ENCODE peak calls at places on chromosomes 3 and 15, in eight cellular contexts. L, Z, C, T, O, E, Y and D are unnamed samples.

GRCh38 chr3:24361661-24362060 is 133.0 kb downstream of the THRB start:
- DNase-seq in L (no peak), Z (no peak), C (no peak), T (no peak), O (no peak), E (no peak), Y (no peak), D (no peak)

GRCh38 chr3:127172670-127173515 is 20.0 kb upstream of the PRR23E start:
- DNase-seq in L (no peak), Z (no peak), C (peak), T (peak), O (peak), E (no peak), Y (peak), D (peak)

GRCh38 chr15:101203029-101203428 is 48.8 kb downstream of the CHSY1 start:
- DNase-seq in L (no peak), Z (no peak), C (no peak), T (no peak), O (no peak), E (no peak), Y (no peak), D (no peak)

GRCh38 chr3:120102674-120103073 is 8.4 kb upstream of the GSK3B start:
- DNase-seq in L (peak), Z (no peak), C (no peak), T (no peak), O (peak), E (no peak), Y (no peak), D (no peak)

GRCh38 chr3:46673151-46674030 is 20.1 kb downstream of the ALS2CL start:
- DNase-seq in L (peak), Z (peak), C (peak), T (no peak), O (no peak), E (no peak), Y (no peak), D (no peak)

GRCh38 chr3:14369675-14370669 is 32.4 kb upstream of the SLC6A6 start:
- DNase-seq in L (peak), Z (no peak), C (no peak), T (no peak), O (no peak), E (no peak), Y (no peak), D (peak)

GRCh38 chr15:34993877-34994276 is 5.8 kb upstream of the ZNF770 start:
- DNase-seq in L (no peak), Z (no peak), C (no peak), T (no peak), O (no peak), E (peak), Y (no peak), D (no peak)

GRCh38 chr3:138426211-138426610 is 8.2 kb upstream of the ESYT3 start:
- DNase-seq in L (no peak), Z (no peak), C (no peak), T (peak), O (peak), E (no peak), Y (peak), D (no peak)

GRCh38 chr15:77021803-77022381 is 27.0 kb downstream of the PSTPIP1 start:
- DNase-seq in L (no peak), Z (no peak), C (no peak), T (peak), O (peak), E (peak), Y (peak), D (no peak)

GRCh38 chr3:13063225-13063624 is 10.0 kb downstream of the IQSEC1 start:
- DNase-seq in L (no peak), Z (no peak), C (no peak), T (no peak), O (no peak), E (no peak), Y (no peak), D (peak)

GRCh38 chr15:74006774-74007639 is 12.5 kb downstream of the PML start:
- DNase-seq in L (no peak), Z (no peak), C (peak), T (no peak), O (no peak), E (peak), Y (peak), D (no peak)

GRCh38 chr15:74011610-74012009 is 17.1 kb downstream of the PML start:
- DNase-seq in L (peak), Z (no peak), C (peak), T (peak), O (peak), E (no peak), Y (peak), D (no peak)

GRCh38 chr15:74007820-74008371 is 13.4 kb downstream of the PML start:
- DNase-seq in L (no peak), Z (no peak), C (peak), T (no peak), O (no peak), E (no peak), Y (no peak), D (no peak)

GRCh38 chr15:74010929-74011540 is 16.5 kb downstream of the PML start:
- DNase-seq in L (no peak), Z (no peak), C (peak), T (peak), O (peak), E (no peak), Y (peak), D (peak)

DNA sequence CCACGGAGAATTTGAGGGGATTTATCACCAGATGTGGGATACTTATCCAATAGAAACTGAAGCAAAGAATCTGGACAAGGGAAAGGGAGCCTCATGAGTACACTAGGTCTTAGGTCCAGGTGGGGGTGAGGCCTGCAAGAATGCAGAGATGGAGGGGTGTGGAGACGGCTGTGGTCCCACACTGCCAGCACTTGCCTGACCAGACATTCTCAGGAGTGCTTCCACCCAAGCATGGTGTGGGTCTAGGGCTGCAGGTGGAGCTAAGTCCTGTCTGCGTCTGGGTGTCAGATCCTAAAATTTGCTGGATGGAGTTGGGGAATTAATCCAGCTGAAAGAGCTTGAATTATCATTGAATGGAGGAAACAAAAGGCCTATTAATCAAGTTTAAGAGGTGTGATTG is 14.4 kb downstream of the PML start:
- DNase-seq in L (no peak), Z (no peak), C (peak), T (no peak), O (no peak), E (no peak), Y (no peak), D (no peak)
- TF ChIP-seq CTCF in L (no peak), Z (no peak), C (no peak), T (no peak), O (no peak), E (no peak), Y (no peak), D (no peak)

GRCh38 chr3:130896101-130896500 is 2.2 kb downstream of the ATP2C1 start:
- DNase-seq in L (no peak), Z (no peak), C (no peak), T (peak), O (peak), E (no peak), Y (no peak), D (no peak)

GRCh38 chr3:130895690-130896089 is 1.8 kb downstream of the ATP2C1 start:
- DNase-seq in L (no peak), Z (no peak), C (no peak), T (no peak), O (no peak), E (no peak), Y (no peak), D (no peak)

GRCh38 chr3:130894873-130895330 is 1.0 kb downstream of the ATP2C1 start:
- DNase-seq in L (no peak), Z (no peak), C (no peak), T (peak), O (peak), E (no peak), Y (no peak), D (no peak)

GRCh38 chr3:130894130-130894872 is 417 bp downstream of the ATP2C1 start:
- DNase-seq in L (peak), Z (peak), C (peak), T (peak), O (peak), E (peak), Y (no peak), D (peak)

DNA sequence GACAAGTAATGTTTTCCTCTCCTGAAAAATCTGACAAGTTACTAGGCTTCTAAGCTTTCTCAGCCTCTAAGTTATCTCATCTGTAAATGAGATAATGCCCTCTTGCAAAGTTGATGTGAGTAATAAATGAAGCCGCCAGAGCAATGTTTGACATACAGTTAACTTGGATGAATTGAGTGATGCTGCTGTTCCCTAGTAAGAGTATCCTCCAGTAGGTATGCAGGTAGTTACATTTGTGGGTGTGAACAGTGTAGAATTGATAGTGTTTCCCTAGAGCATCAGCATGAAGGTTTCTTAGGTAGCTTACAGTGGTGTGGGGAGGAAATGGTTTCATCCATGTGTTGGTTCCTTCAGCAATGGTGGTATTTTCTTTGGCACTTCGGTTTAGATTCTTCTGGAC is 3.4 kb downstream of the ATP2C1 start:
- DNase-seq in L (no peak), Z (no peak), C (no peak), T (peak), O (peak), E (no peak), Y (no peak), D (no peak)
- TF ChIP-seq CTCF in L (no peak), Z (no peak), C (no peak), T (no peak), O (no peak), E (no peak), Y (no peak), D (no peak)

DNA sequence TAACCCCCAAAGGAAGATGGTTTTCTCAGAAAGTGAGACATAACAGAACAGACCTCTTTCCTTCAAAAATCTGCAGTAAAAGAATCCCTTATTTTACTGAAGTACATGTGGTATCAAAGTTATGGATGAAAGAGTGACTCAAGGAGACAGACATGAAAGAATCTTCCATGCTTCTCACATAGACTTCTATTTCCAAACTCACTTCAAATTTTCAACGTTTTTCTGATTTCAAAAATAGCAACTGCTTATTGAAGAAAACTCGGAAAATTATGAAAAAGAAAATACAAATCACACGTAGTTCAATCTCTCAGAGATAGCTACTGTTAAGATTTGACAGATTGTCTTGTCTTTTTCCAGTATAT is 39.8 kb upstream of the TRA2B start:
- DNase-seq in L (no peak), Z (no peak), C (no peak), T (no peak), O (no peak), E (no peak), Y (no peak), D (no peak)
- TF ChIP-seq CTCF in L (no peak), Z (no peak), C (no peak), T (no peak), O (no peak), E (no peak), Y (no peak), D (no peak)

GRCh38 chr15:78069630-78070029 is 7.9 kb downstream of the TBC1D2B start:
- DNase-seq in L (no peak), Z (no peak), C (no peak), T (no peak), O (no peak), E (no peak), Y (no peak), D (no peak)

GRCh38 chr15:78067328-78068241 is 9.9 kb downstream of the TBC1D2B start:
- DNase-seq in L (peak), Z (no peak), C (no peak), T (no peak), O (peak), E (no peak), Y (peak), D (no peak)

GRCh38 chr15:78070049-78070698 is 7.3 kb downstream of the TBC1D2B start:
- DNase-seq in L (no peak), Z (no peak), C (no peak), T (no peak), O (no peak), E (no peak), Y (no peak), D (no peak)

GRCh38 chr15:78071378-78071777 is 6.1 kb downstream of the TBC1D2B start:
- DNase-seq in L (no peak), Z (no peak), C (no peak), T (no peak), O (no peak), E (no peak), Y (no peak), D (no peak)

DNA sequence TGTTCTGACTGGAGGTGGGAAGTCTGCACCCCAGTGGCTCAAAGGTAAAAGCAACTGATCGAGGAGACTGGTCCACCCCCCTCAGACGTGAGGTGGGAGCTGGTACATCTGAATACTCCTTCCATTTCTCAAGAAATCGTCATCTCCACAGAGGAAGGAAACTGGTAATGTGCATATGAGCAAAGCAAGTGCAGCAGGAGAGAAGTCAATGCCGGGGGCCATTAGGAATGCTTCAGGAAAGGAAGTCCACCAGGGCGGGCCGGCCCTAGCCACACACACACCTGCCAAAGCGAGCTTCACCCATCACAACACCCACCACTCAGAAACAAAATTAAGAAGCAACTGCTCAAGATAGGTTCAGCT is 8.5 kb downstream of the TBC1D2B start:
- DNase-seq in L (no peak), Z (no peak), C (no peak), T (no peak), O (no peak), E (no peak), Y (no peak), D (no peak)
- TF ChIP-seq CTCF in L (no peak), Z (no peak), C (no peak), T (no peak), O (no peak), E (peak), Y (no peak), D (no peak)

GRCh38 chr15:88638626-88639372 is at the start of gene ISG20:
- DNase-seq in L (peak), Z (peak), C (peak), T (peak), O (peak), E (peak), Y (peak), D (peak)
- TF ChIP-seq CTCF in L (peak), Z (peak), C (peak), T (peak), O (peak), E (no peak), Y (peak), D (no peak)

GRCh38 chr3:99747915-99748314 is 69.7 kb upstream of the CMSS1 start:
- DNase-seq in L (no peak), Z (no peak), C (no peak), T (peak), O (peak), E (no peak), Y (no peak), D (peak)
- TF ChIP-seq CTCF in L (no peak), Z (no peak), C (no peak), T (peak), O (peak), E (no peak), Y (peak), D (peak)